ENCODE peak calls at places on chromosomes 16 and 17, in six cellular contexts. F is ELR; W is CD4-positive, alpha-beta memory T cell; H is fibroblast of gingiva; K is DMS 273 treated with DMSO at 0.1 percent for 48 hours; M is NCI-H2081. E is an unnamed sample.
A peak's percentile ranks its signal among the peaks of the same experiment; 100 is the strongest.

GRCh38 chr17:58224315-58224714 is 5.3 kb upstream of the MKS1 start:
- DNase-seq in H (peak; percentile 12), K (no peak), W (no peak), F (peak; percentile 92), M (no peak), E (no peak)

GRCh38 chr17:74190807-74191206 is 12.7 kb upstream of the RPL38 start:
- DNase-seq in K (no peak), F (no peak), M (no peak), W (no peak), H (peak; percentile 39), E (peak; percentile 85)

GRCh38 chr16:19169081-19169639 is 1.1 kb downstream of the SYT17 start:
- DNase-seq in K (no peak), W (no peak), H (no peak), F (no peak), M (peak; percentile 5), E (peak; percentile 67)

GRCh38 chr16:12458591-12459400 is 344.9 kb downstream of the CPPED1 start:
- DNase-seq in F (no peak), K (no peak), M (no peak), H (no peak), W (peak; percentile 5), E (no peak)

GRCh38 chr16:89686520-89687091 is at the start of gene CDK10:
- DNase-seq in F (peak; percentile 94), H (peak; percentile 72), W (peak; percentile 87), M (peak; percentile 70), K (peak; percentile 72), E (peak; percentile 93)

GRCh38 chr16:57893559-57894389 is 77.2 kb downstream of the CNGB1 start:
- DNase-seq in F (peak; percentile 98), W (no peak), K (no peak), H (peak; percentile 78), M (no peak), E (no peak)

GRCh38 chr16:85334718-85335583 is 222.7 kb upstream of the CIBAR2 start:
- DNase-seq in K (no peak), H (no peak), M (no peak), F (no peak), W (no peak), E (peak; percentile 76)

GRCh38 chr16:81496742-81497141 is 52.1 kb downstream of the CMIP start:
- DNase-seq in H (no peak), W (no peak), K (no peak), F (no peak), M (no peak), E (no peak)

GRCh38 chr16:49596119-49596518 is 222.5 kb downstream of the C16orf78 start:
- DNase-seq in F (no peak), M (no peak), W (no peak), H (peak; percentile 14), K (no peak), E (peak; percentile 72)

GRCh38 chr16:19712418-19713058 is 5.5 kb downstream of the KNOP1 start:
- DNase-seq in K (no peak), H (no peak), F (no peak), W (no peak), M (no peak), E (no peak)

GRCh38 chr17:32161029-32161428 is 18.7 kb downstream of the RHOT1 start:
- DNase-seq in W (no peak), F (peak; percentile 75), H (no peak), K (no peak), M (no peak), E (no peak)

GRCh38 chr16:71421911-71422310 is 19.9 kb downstream of the TLE7 start:
- DNase-seq in W (peak; percentile 18), M (peak; percentile 0), F (peak; percentile 37), H (no peak), K (peak; percentile 13), E (peak; percentile 80)

E was measured in islet precursor cell.